ENCODE peak calls at places on chromosomes 7 and 10, in nine cellular contexts. L is anterior cingulate cortex; F is naive thymus-derived CD8-positive, alpha-beta T cell; H is AG09309; C is HCT116; Q is activated CD4-positive, CD25-positive, alpha-beta regulatory T cell treated with anti-CD3 and anti-CD28 coated beads, Interleukin-2, amount 50 U/mL, for 72 hours; K is Peyer's patch; R is activated naive CD8-positive, alpha-beta T cell treated with anti-CD3 and anti-CD28 coated beads, Interleukin-2, amount 10 ng/mL, durations not matched to agents 7 days and 5 days; T is H9. I is an unnamed sample.

GRCh38 chr10:89478085-89478738 is 57.2 kb downstream of the SLC16A12 start:
- DNase-seq in F (no peak), H (no peak), R (no peak), Q (no peak), T (peak), C (no peak), K (no peak), L (no peak), I (peak)

GRCh38 chr10:118669020-118669766 is 73.7 kb upstream of the PRLHR start:
- DNase-seq in R (no peak), Q (no peak), C (no peak), T (no peak), K (no peak), F (peak), L (peak), H (peak), I (no peak)

GRCh38 chr10:114648368-114648767 is 9.7 kb downstream of the ABLIM1 start:
- DNase-seq in R (no peak), L (no peak), C (no peak), T (no peak), K (no peak), F (no peak), Q (no peak), H (peak), I (no peak)

GRCh38 chr7:29091722-29092121 is 54.6 kb downstream of the CPVL start:
- DNase-seq in F (no peak), Q (no peak), R (no peak), L (no peak), K (no peak), H (no peak), T (no peak), C (no peak), I (no peak)

GRCh38 chr10:101834341-101834740 is 9.3 kb downstream of the KCNIP2 start:
- DNase-seq in L (no peak), Q (no peak), F (no peak), H (no peak), K (no peak), C (no peak), T (no peak), R (peak), I (no peak)

GRCh38 chr7:130140551-130141160 is 64.5 kb downstream of the TMEM209 start:
- DNase-seq in F (no peak), R (no peak), L (no peak), T (peak), H (no peak), Q (no peak), C (no peak), K (no peak), I (peak)

GRCh38 chr7:70052691-70053090 is 454.4 kb downstream of the AUTS2 start:
- DNase-seq in Q (no peak), H (peak), T (no peak), C (no peak), K (no peak), L (no peak), R (no peak), F (no peak), I (no peak)

GRCh38 chr7:138898255-138898654 is 82.9 kb downstream of the KIAA1549 start:
- DNase-seq in T (no peak), C (no peak), L (no peak), H (no peak), R (no peak), F (no peak), K (no peak), Q (no peak), I (no peak)

GRCh38 chr7:35255417-35255798 is 1.5 kb upstream of the TBX20 start:
- DNase-seq in C (no peak), K (no peak), T (peak), F (no peak), H (no peak), Q (no peak), L (no peak), R (no peak), I (no peak)

GRCh38 chr7:130994378-130995115 is 260.5 kb upstream of the KLF14 start:
- DNase-seq in Q (no peak), K (no peak), F (no peak), L (peak), C (no peak), H (no peak), T (no peak), R (no peak), I (no peak)

GRCh38 chr10:68271104-68271882 is 39.4 kb upstream of the ATOH7 start:
- DNase-seq in F (no peak), C (no peak), H (peak), L (no peak), R (no peak), T (no peak), Q (no peak), K (no peak), I (no peak)

GRCh38 chr10:6953131-6953834 is 373.2 kb upstream of the PRKCQ start:
- DNase-seq in R (no peak), F (no peak), L (no peak), K (no peak), T (no peak), C (no peak), Q (no peak), H (no peak), I (no peak)